ENCODE peak calls at places on chromosomes 3 and 15, in four cellular contexts. One of them, this sample, is unnamed.

GRCh38 chr15:78049691-78050440 is 27.6 kb downstream of the TBC1D2B start:
- DNase-seq in lower lobe of right lung: peak
- DNase-seq in bronchial epithelial cell: no peak
- DNase-seq in heart right ventricle: no peak
- DNase-seq in this sample: no peak

GRCh38 chr3:115855911-115856310 is 232.6 kb downstream of the GAP43 start:
- DNase-seq in lower lobe of right lung: no peak
- DNase-seq in bronchial epithelial cell: peak
- DNase-seq in heart right ventricle: no peak
- DNase-seq in this sample: no peak

GRCh38 chr3:143002083-143002712 is 828 bp downstream of the U2SURP start:
- DNase-seq in lower lobe of right lung: no peak
- DNase-seq in heart right ventricle: no peak
- DNase-seq in bronchial epithelial cell: peak
- DNase-seq in this sample: peak

GRCh38 chr3:62229201-62229600 is 144.1 kb downstream of the FEZF2 start:
- DNase-seq in bronchial epithelial cell: no peak
- DNase-seq in heart right ventricle: no peak
- DNase-seq in lower lobe of right lung: no peak
- DNase-seq in this sample: no peak

GRCh38 chr3:12638105-12638504 is 25.8 kb downstream of the RAF1 start:
- DNase-seq in heart right ventricle: no peak
- DNase-seq in lower lobe of right lung: no peak
- DNase-seq in bronchial epithelial cell: peak
- DNase-seq in this sample: no peak

GRCh38 chr15:47872869-47873301 is 155.6 kb downstream of the SEMA6D start:
- DNase-seq in heart right ventricle: peak
- DNase-seq in lower lobe of right lung: no peak
- DNase-seq in bronchial epithelial cell: no peak
- DNase-seq in this sample: no peak

GRCh38 chr3:190261015-190261414 is 61.2 kb downstream of the CLDN1 start:
- DNase-seq in heart right ventricle: no peak
- DNase-seq in bronchial epithelial cell: no peak
- DNase-seq in lower lobe of right lung: no peak
- DNase-seq in this sample: no peak

GRCh38 chr3:119409844-119410243 is 53.6 kb downstream of the TMEM39A start:
- DNase-seq in lower lobe of right lung: no peak
- DNase-seq in heart right ventricle: no peak
- DNase-seq in bronchial epithelial cell: no peak
- DNase-seq in this sample: no peak

GRCh38 chr3:128366136-128366535 is 100.6 kb downstream of the DNAJB8 start:
- DNase-seq in lower lobe of right lung: no peak
- DNase-seq in bronchial epithelial cell: no peak
- DNase-seq in heart right ventricle: peak
- DNase-seq in this sample: no peak

GRCh38 chr15:40115670-40116093 is 7.0 kb upstream of the BMF start:
- DNase-seq in lower lobe of right lung: peak
- DNase-seq in heart right ventricle: no peak
- DNase-seq in bronchial epithelial cell: peak
- DNase-seq in this sample: peak

GRCh38 chr15:92606126-92606835 is 49.3 kb downstream of the FAM174B start:
- DNase-seq in lower lobe of right lung: no peak
- DNase-seq in heart right ventricle: no peak
- DNase-seq in bronchial epithelial cell: no peak
- DNase-seq in this sample: no peak

GRCh38 chr15:33293619-33294309 is 17.0 kb upstream of the RYR3 start:
- DNase-seq in bronchial epithelial cell: peak
- DNase-seq in heart right ventricle: no peak
- DNase-seq in lower lobe of right lung: no peak
- DNase-seq in this sample: no peak

GRCh38 chr15:33298631-33299030 is 12.1 kb upstream of the RYR3 start:
- DNase-seq in heart right ventricle: no peak
- DNase-seq in bronchial epithelial cell: peak
- DNase-seq in lower lobe of right lung: no peak
- DNase-seq in this sample: peak

GRCh38 chr15:33296050-33296449 is 14.7 kb upstream of the RYR3 start:
- DNase-seq in bronchial epithelial cell: no peak
- DNase-seq in heart right ventricle: no peak
- DNase-seq in lower lobe of right lung: no peak
- DNase-seq in this sample: no peak

GRCh38 chr15:33296856-33297255 is 13.9 kb upstream of the RYR3 start:
- DNase-seq in heart right ventricle: no peak
- DNase-seq in lower lobe of right lung: no peak
- DNase-seq in bronchial epithelial cell: peak
- DNase-seq in this sample: peak

GRCh38 chr15:33292718-33293307 is 18.0 kb upstream of the RYR3 start:
- DNase-seq in lower lobe of right lung: no peak
- DNase-seq in heart right ventricle: peak
- DNase-seq in bronchial epithelial cell: peak
- DNase-seq in this sample: peak
- TF ChIP-seq CTCF in lower lobe of right lung: peak
- TF ChIP-seq CTCF in heart right ventricle: peak
- TF ChIP-seq CTCF in bronchial epithelial cell: peak
- TF ChIP-seq CTCF in this sample: peak

GRCh38 chr3:165254812-165255211 is 58.6 kb upstream of the SLITRK3 start:
- DNase-seq in heart right ventricle: no peak
- DNase-seq in bronchial epithelial cell: peak
- DNase-seq in lower lobe of right lung: no peak
- DNase-seq in this sample: peak

GRCh38 chr3:165259518-165260193 is 63.5 kb upstream of the SLITRK3 start:
- DNase-seq in heart right ventricle: no peak
- DNase-seq in lower lobe of right lung: no peak
- DNase-seq in bronchial epithelial cell: peak
- DNase-seq in this sample: peak

GRCh38 chr3:165256554-165256953 is 60.4 kb upstream of the SLITRK3 start:
- DNase-seq in heart right ventricle: no peak
- DNase-seq in bronchial epithelial cell: no peak
- DNase-seq in lower lobe of right lung: no peak
- DNase-seq in this sample: peak
- TF ChIP-seq CTCF in heart right ventricle: no peak
- TF ChIP-seq CTCF in bronchial epithelial cell: peak
- TF ChIP-seq CTCF in lower lobe of right lung: no peak
- TF ChIP-seq CTCF in this sample: peak

GRCh38 chr15:52790941-52791751 is 1.0 kb upstream of the ONECUT1 start:
- DNase-seq in bronchial epithelial cell: no peak
- DNase-seq in heart right ventricle: no peak
- DNase-seq in lower lobe of right lung: peak
- DNase-seq in this sample: no peak
- TF ChIP-seq CTCF in bronchial epithelial cell: no peak
- TF ChIP-seq CTCF in heart right ventricle: no peak
- TF ChIP-seq CTCF in lower lobe of right lung: no peak
- TF ChIP-seq CTCF in this sample: no peak

GRCh38 chr3:178436773-178437172 is 99.5 kb upstream of the KCNMB2 start:
- DNase-seq in heart right ventricle: no peak
- DNase-seq in bronchial epithelial cell: peak
- DNase-seq in lower lobe of right lung: no peak
- DNase-seq in this sample: peak
- TF ChIP-seq CTCF in heart right ventricle: peak
- TF ChIP-seq CTCF in bronchial epithelial cell: peak
- TF ChIP-seq CTCF in lower lobe of right lung: peak
- TF ChIP-seq CTCF in this sample: peak

GRCh38 chr15:52262364-52262763 is 33.2 kb downstream of the MYO5C start:
- DNase-seq in lower lobe of right lung: no peak
- DNase-seq in bronchial epithelial cell: peak
- DNase-seq in heart right ventricle: no peak
- DNase-seq in this sample: peak

GRCh38 chr15:52261026-52261425 is 34.6 kb downstream of the MYO5C start:
- DNase-seq in bronchial epithelial cell: no peak
- DNase-seq in heart right ventricle: no peak
- DNase-seq in lower lobe of right lung: no peak
- DNase-seq in this sample: no peak

GRCh38 chr15:52263563-52263962 is 32.0 kb downstream of the MYO5C start:
- DNase-seq in bronchial epithelial cell: no peak
- DNase-seq in heart right ventricle: no peak
- DNase-seq in lower lobe of right lung: no peak
- DNase-seq in this sample: no peak

GRCh38 chr15:52259503-52259902 is 36.1 kb downstream of the MYO5C start:
- DNase-seq in heart right ventricle: no peak
- DNase-seq in bronchial epithelial cell: no peak
- DNase-seq in lower lobe of right lung: no peak
- DNase-seq in this sample: no peak

GRCh38 chr15:52261498-52262242 is 33.9 kb downstream of the MYO5C start:
- DNase-seq in heart right ventricle: peak
- DNase-seq in lower lobe of right lung: peak
- DNase-seq in bronchial epithelial cell: peak
- DNase-seq in this sample: peak
- TF ChIP-seq CTCF in heart right ventricle: peak
- TF ChIP-seq CTCF in lower lobe of right lung: peak
- TF ChIP-seq CTCF in bronchial epithelial cell: no peak
- TF ChIP-seq CTCF in this sample: peak

DNA sequence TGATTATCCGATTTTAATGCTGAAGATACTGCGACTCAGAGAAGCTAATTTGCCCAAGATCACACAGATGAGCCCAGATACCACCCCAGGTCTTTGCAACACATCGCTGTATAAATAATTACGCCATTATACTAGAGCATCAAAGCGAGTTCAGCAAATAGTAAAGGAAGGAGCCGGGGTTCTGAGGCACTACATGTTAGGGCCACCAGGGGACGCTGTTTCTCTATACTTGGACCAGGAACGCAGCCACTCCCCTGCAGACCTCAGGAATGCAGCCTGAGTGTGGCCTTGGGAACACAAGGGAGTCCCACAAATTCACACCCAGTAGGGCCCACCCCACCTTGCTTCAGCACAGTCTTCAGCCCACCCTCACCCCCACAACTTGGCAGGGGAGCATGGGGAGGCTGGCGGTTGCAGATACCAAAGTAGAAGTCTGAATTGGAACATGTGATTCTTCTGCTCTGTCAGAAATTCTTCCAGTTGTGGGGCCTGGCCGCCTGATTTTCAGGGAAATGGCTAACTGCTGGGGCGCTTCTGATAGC is 57.8 kb upstream of the RYK start:
- DNase-seq in bronchial epithelial cell: peak
- DNase-seq in heart right ventricle: peak
- DNase-seq in lower lobe of right lung: peak
- DNase-seq in this sample: peak
- TF ChIP-seq CTCF in bronchial epithelial cell: peak
- TF ChIP-seq CTCF in heart right ventricle: peak
- TF ChIP-seq CTCF in lower lobe of right lung: peak
- TF ChIP-seq CTCF in this sample: peak

DNA sequence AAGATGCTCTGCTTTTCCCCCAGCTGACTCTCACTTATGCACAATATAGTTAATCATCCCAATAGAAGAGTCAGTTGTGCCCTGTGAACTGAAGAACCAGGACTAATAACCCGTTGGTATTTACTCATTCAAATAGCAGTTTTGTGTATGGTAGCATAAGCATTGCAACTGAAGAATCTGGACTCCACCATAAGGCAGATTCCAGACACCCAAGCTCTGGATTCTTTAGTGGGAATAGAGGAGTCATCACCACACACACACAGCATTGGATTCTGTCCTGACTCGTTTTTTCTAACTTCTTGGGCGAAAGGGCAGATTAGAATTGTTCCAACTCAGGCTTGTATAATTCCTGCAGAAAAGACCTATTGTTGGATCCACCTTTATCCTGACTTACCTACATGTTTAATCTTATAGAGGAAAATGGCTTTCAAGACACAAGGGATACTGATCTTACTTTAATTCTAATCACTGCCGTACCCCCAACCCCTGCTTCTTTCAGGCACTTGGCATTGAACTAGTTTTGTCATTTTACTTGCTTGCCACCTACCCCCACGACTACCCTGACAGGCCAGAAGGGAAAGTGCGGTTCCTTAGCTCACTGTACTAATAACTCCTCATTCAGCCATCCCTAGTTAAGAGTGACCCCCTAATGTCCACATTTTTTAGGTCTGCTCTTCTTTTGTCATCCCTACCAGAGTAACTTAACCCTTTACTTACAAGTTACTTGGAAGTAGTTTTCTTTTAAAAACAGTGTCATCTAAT is 42.2 kb downstream of the NKIRAS1 start:
- DNase-seq in lower lobe of right lung: no peak
- DNase-seq in heart right ventricle: no peak
- DNase-seq in bronchial epithelial cell: peak
- DNase-seq in this sample: no peak
- TF ChIP-seq CTCF in lower lobe of right lung: no peak
- TF ChIP-seq CTCF in heart right ventricle: no peak
- TF ChIP-seq CTCF in bronchial epithelial cell: no peak
- TF ChIP-seq CTCF in this sample: no peak

GRCh38 chr15:90004252-90004651 is 3.1 kb downstream of the ZNF710 start:
- DNase-seq in heart right ventricle: no peak
- DNase-seq in bronchial epithelial cell: no peak
- DNase-seq in lower lobe of right lung: no peak
- DNase-seq in this sample: peak
- TF ChIP-seq CTCF in heart right ventricle: no peak
- TF ChIP-seq CTCF in bronchial epithelial cell: no peak
- TF ChIP-seq CTCF in lower lobe of right lung: no peak
- TF ChIP-seq CTCF in this sample: no peak

GRCh38 chr3:30438121-30438520 is 168.3 kb upstream of the TGFBR2 start:
- DNase-seq in lower lobe of right lung: no peak
- DNase-seq in heart right ventricle: no peak
- DNase-seq in bronchial epithelial cell: no peak
- DNase-seq in this sample: no peak

GRCh38 chr3:30435950-30436349 is 170.5 kb upstream of the TGFBR2 start:
- DNase-seq in bronchial epithelial cell: no peak
- DNase-seq in lower lobe of right lung: no peak
- DNase-seq in heart right ventricle: no peak
- DNase-seq in this sample: no peak

GRCh38 chr3:30440147-30440604 is 166.2 kb upstream of the TGFBR2 start:
- DNase-seq in lower lobe of right lung: no peak
- DNase-seq in heart right ventricle: no peak
- DNase-seq in bronchial epithelial cell: peak
- DNase-seq in this sample: no peak

GRCh38 chr3:30439451-30440053 is 166.8 kb upstream of the TGFBR2 start:
- DNase-seq in heart right ventricle: no peak
- DNase-seq in bronchial epithelial cell: no peak
- DNase-seq in lower lobe of right lung: no peak
- DNase-seq in this sample: no peak

GRCh38 chr3:30437172-30437571 is 169.2 kb upstream of the TGFBR2 start:
- DNase-seq in heart right ventricle: peak
- DNase-seq in bronchial epithelial cell: peak
- DNase-seq in lower lobe of right lung: no peak
- DNase-seq in this sample: peak
- TF ChIP-seq CTCF in heart right ventricle: no peak
- TF ChIP-seq CTCF in bronchial epithelial cell: no peak
- TF ChIP-seq CTCF in lower lobe of right lung: no peak
- TF ChIP-seq CTCF in this sample: no peak